ENCODE peak calls at places on chromosomes 12 and 14, in eight cellular contexts. X, C, D, P, O, Q, Z and T are unnamed samples.

GRCh38 chr14:63308723-63309317 is 9.9 kb downstream of the GPHB5 start:
- DNase-seq in O (no peak), D (no peak), X (no peak), Z (peak; percentile 80), P (peak; percentile 6), C (no peak), Q (no peak), T (peak; percentile 34)

GRCh38 chr12:41103614-41104013 is 84.5 kb upstream of the PDZRN4 start:
- DNase-seq in Q (no peak), C (no peak), P (no peak), X (no peak), D (no peak), O (no peak), Z (no peak), T (no peak)

GRCh38 chr12:3157581-3158328 is 80.6 kb downstream of the TSPAN9 start:
- DNase-seq in D (no peak), C (no peak), O (no peak), Q (no peak), X (no peak), Z (no peak), P (no peak), T (no peak)

GRCh38 chr14:89721991-89722390 is 232.5 kb downstream of the EFCAB11 start:
- DNase-seq in O (no peak), C (no peak), X (no peak), Q (no peak), P (no peak), Z (no peak), D (no peak), T (no peak)

GRCh38 chr14:33271216-33271615 is 332.5 kb downstream of the NPAS3 start:
- DNase-seq in X (no peak), O (peak; percentile 39), D (no peak), Q (no peak), Z (no peak), P (no peak), C (no peak), T (no peak)

GRCh38 chr12:71958056-71958455 is 19.4 kb downstream of the TPH2 start:
- DNase-seq in D (no peak), Z (no peak), P (peak; percentile 32), O (peak; percentile 46), X (no peak), Q (no peak), C (no peak), T (no peak)

GRCh38 chr12:49094104-49094948 is at the start of gene DHH:
- DNase-seq in D (peak; percentile 27), Q (no peak), X (no peak), C (no peak), O (no peak), Z (peak; percentile 80), P (peak; percentile 47), T (peak; percentile 36)

GRCh38 chr12:48442191-48442828 is 30.0 kb upstream of the ANP32D start:
- DNase-seq in O (no peak), D (no peak), Q (no peak), Z (peak; percentile 60), P (no peak), X (no peak), C (no peak), T (peak; percentile 23)

GRCh38 chr14:54169254-54169924 is 212.8 kb upstream of the BMP4 start:
- DNase-seq in O (peak; percentile 43), P (no peak), Q (no peak), X (no peak), C (no peak), Z (no peak), D (no peak), T (peak; percentile 98)

GRCh38 chr12:48165089-48166031 is 8.0 kb upstream of the ASB8 start:
- DNase-seq in Z (no peak), C (no peak), X (no peak), O (peak; percentile 24), Q (peak; percentile 33), D (peak; percentile 51), P (peak; percentile 70), T (peak; percentile 60)

GRCh38 chr12:55336002-55336401 is 5.5 kb downstream of the OR6C3 start:
- DNase-seq in C (no peak), Q (no peak), D (no peak), Z (no peak), X (no peak), O (no peak), P (no peak), T (no peak)

GRCh38 chr12:94220804-94221203 is 72.4 kb downstream of the PLXNC1 start:
- DNase-seq in C (no peak), Q (no peak), X (no peak), O (no peak), D (no peak), Z (no peak), P (no peak), T (no peak)

GRCh38 chr12:32140867-32141266 is 34.2 kb downstream of the BICD1 start:
- DNase-seq in Z (no peak), O (no peak), D (no peak), C (no peak), X (no peak), P (no peak), Q (no peak), T (no peak)

GRCh38 chr12:56931474-56931978 is 2.7 kb downstream of the SDR9C7 start:
- DNase-seq in D (no peak), C (no peak), O (peak; percentile 63), X (no peak), P (peak; percentile 22), Q (peak; percentile 23), Z (no peak), T (peak; percentile 4)

GRCh38 chr12:100504820-100505219 is 31.2 kb downstream of the NR1H4 start:
- DNase-seq in C (no peak), X (no peak), P (peak; percentile 19), D (no peak), O (no peak), Q (no peak), Z (no peak), T (no peak)

GRCh38 chr14:53767566-53767965 is 189.1 kb downstream of the BMP4 start:
- DNase-seq in O (no peak), C (no peak), Q (no peak), X (no peak), D (no peak), Z (no peak), P (no peak), T (no peak)

GRCh38 chr12:22477166-22477893 is 67.0 kb downstream of the C2CD5 start:
- DNase-seq in O (peak; percentile 45), C (no peak), Q (no peak), P (no peak), Z (no peak), D (no peak), X (no peak), T (no peak)

GRCh38 chr12:105315726-105316125 is 14.8 kb upstream of the C12orf75 start:
- DNase-seq in D (no peak), O (no peak), P (no peak), Z (no peak), Q (no peak), C (no peak), X (no peak), T (no peak)

GRCh38 chr12:5392961-5393360 is 38.9 kb upstream of the NTF3 start:
- DNase-seq in D (no peak), X (no peak), Q (no peak), C (no peak), O (no peak), Z (no peak), P (no peak), T (no peak)

GRCh38 chr12:54299515-54300266 is 1.1 kb downstream of the NFE2 start:
- DNase-seq in X (no peak), O (no peak), P (no peak), Z (no peak), D (no peak), C (no peak), Q (no peak), T (no peak)

GRCh38 chr12:34294671-34295365 is 272.5 kb downstream of the ALG10 start:
- DNase-seq in X (no peak), D (no peak), Q (peak; percentile 5), C (no peak), P (no peak), O (no peak), Z (no peak), T (no peak)

GRCh38 chr12:20361416-20361815 is 6.9 kb upstream of the PDE3A start:
- DNase-seq in Z (no peak), O (no peak), Q (no peak), D (no peak), P (no peak), X (no peak), C (no peak), T (no peak)

GRCh38 chr12:108328420-108328819 is 10.7 kb downstream of the CMKLR1 start:
- DNase-seq in Q (no peak), D (no peak), P (no peak), C (no peak), X (no peak), O (no peak), Z (no peak), T (no peak)

GRCh38 chr14:88698651-88699050 is 94.1 kb downstream of the EML5 start:
- DNase-seq in Q (no peak), X (no peak), Z (no peak), O (peak; percentile 26), D (no peak), C (no peak), P (no peak), T (no peak)

GRCh38 chr12:4243098-4243795 is 30.3 kb upstream of the CCND2 start:
- DNase-seq in O (no peak), Q (no peak), X (no peak), Z (no peak), C (no peak), D (no peak), P (no peak), T (no peak)

GRCh38 chr14:99072956-99073355 is 199.0 kb downstream of the BCL11B start:
- DNase-seq in D (no peak), O (no peak), Z (peak; percentile 18), P (no peak), Q (no peak), X (no peak), C (no peak), T (no peak)